ENCODE peak calls at places on chromosomes 4 and X, in four cellular contexts. B is cardiac muscle cell, A is A549, L is astrocyte of the spinal cord. K is an unnamed sample.

GRCh38 chr4:146342600-146343192 is 128.4 kb downstream of the REELD1 start:
- DNase-seq in L (peak), B (peak), A (peak), K (peak)

GRCh38 chr4:99352602-99353580 is at the start of gene ADH1C:
- DNase-seq in A (no peak), L (no peak), B (no peak), K (no peak)

GRCh38 chr4:84683065-84683464 is 100.1 kb downstream of the CDS1 start:
- DNase-seq in A (no peak), B (no peak), L (no peak), K (no peak)

GRCh38 chrX:33078273-33078672 is 133.1 kb downstream of the DMD start:
- DNase-seq in A (no peak), L (no peak), B (no peak), K (no peak)

GRCh38 chrX:31653395-31653794 is 581.6 kb upstream of the FTHL17 start:
- DNase-seq in A (no peak), B (no peak), L (no peak), K (no peak)

GRCh38 chrX:66632473-66632872 is 6.4 kb downstream of the EDA2R start:
- DNase-seq in A (no peak), B (no peak), L (no peak), K (no peak)

GRCh38 chr4:165204462-165204830 is 2.9 kb upstream of the KLHL2 start:
- DNase-seq in A (no peak), B (no peak), L (peak), K (no peak)

GRCh38 chr4:102537280-102537679 is 36.1 kb downstream of the NFKB1 start:
- DNase-seq in B (no peak), A (no peak), L (peak), K (no peak)

GRCh38 chr4:112652216-112652615 is 15.3 kb downstream of the LARP7 start:
- DNase-seq in B (no peak), L (no peak), A (no peak), K (no peak)

GRCh38 chr4:152160236-152160800 is 375.6 kb downstream of the FBXW7 start:
- DNase-seq in L (no peak), A (no peak), B (no peak), K (no peak)

GRCh38 chrX:133868687-133869086 is 116.7 kb downstream of the GPC3 start:
- DNase-seq in B (no peak), A (no peak), L (no peak), K (no peak)